ENCODE peak calls at places on chromosomes 2 and 18, in six cellular contexts. U is HepG2, G is OCI-LY7, P is IMR-90, M is HCT116, F is H9. V is an unnamed sample.

GRCh38 chr2:12816379-12817306 is 99.9 kb downstream of the TRIB2 start:
- DNase-seq in P (peak; percentile 87), M (peak; percentile 71), U (no peak), G (no peak), F (no peak), V (peak; percentile 87)

GRCh38 chr2:64137567-64137966 is 6.7 kb downstream of the PELI1 start:
- DNase-seq in U (no peak), F (no peak), M (no peak), G (no peak), P (peak; percentile 26), V (peak; percentile 32)

GRCh38 chr2:214591359-214591758 is 180.5 kb downstream of the VWC2L start:
- DNase-seq in F (no peak), G (no peak), U (peak; percentile 7), M (no peak), P (peak; percentile 12), V (no peak)

GRCh38 chr2:12705230-12705629 is 11.5 kb upstream of the TRIB2 start:
- DNase-seq in M (no peak), F (no peak), P (no peak), G (no peak), U (no peak), V (peak; percentile 51)

GRCh38 chr2:138829326-138829725 is 49.1 kb upstream of the NXPH2 start:
- DNase-seq in F (peak; percentile 66), G (peak; percentile 37), U (peak; percentile 64), P (peak; percentile 4), M (peak; percentile 41), V (peak; percentile 10)

GRCh38 chr2:30283931-30284565 is 52.7 kb downstream of the LBH start:
- DNase-seq in U (no peak), M (no peak), P (no peak), G (no peak), F (no peak), V (no peak)

GRCh38 chr2:26299488-26300092 is 46.4 kb upstream of the SELENOI start:
- DNase-seq in U (peak; percentile 23), G (no peak), F (no peak), P (peak; percentile 68), M (no peak), V (peak; percentile 67)

GRCh38 chr2:206869824-206870495 is 69.4 kb upstream of the CPO start:
- DNase-seq in F (no peak), U (no peak), P (no peak), G (no peak), M (no peak), V (no peak)

GRCh38 chr2:107808986-107809385 is 17.7 kb upstream of the RGPD4 start:
- DNase-seq in G (no peak), U (no peak), F (no peak), P (no peak), M (no peak), V (peak; percentile 0)

GRCh38 chr18:45894818-45895217 is 69.3 kb downstream of the SIGLEC15 start:
- DNase-seq in M (no peak), P (no peak), G (no peak), U (no peak), F (no peak), V (no peak)

GRCh38 chr18:76505611-76506010 is 10.6 kb upstream of the ZNF516 start:
- DNase-seq in G (no peak), M (no peak), U (no peak), F (no peak), P (no peak), V (peak; percentile 61)

GRCh38 chr2:28532399-28532798 is 36.5 kb downstream of the PLB1 start:
- DNase-seq in F (no peak), M (no peak), P (no peak), G (no peak), U (no peak), V (no peak)

GRCh38 chr18:61892683-61893303 is at the start of gene RNF152:
- DNase-seq in F (peak; percentile 70), U (no peak), M (no peak), G (no peak), P (peak; percentile 25), V (peak; percentile 29)

GRCh38 chr2:234031207-234031606 is 19.3 kb upstream of the SPP2 start:
- DNase-seq in F (no peak), U (no peak), P (peak; percentile 12), G (no peak), M (no peak), V (peak; percentile 23)

GRCh38 chr2:150095361-150095760 is 392.1 kb downstream of the RND3 start:
- DNase-seq in M (no peak), G (no peak), F (no peak), U (no peak), P (no peak), V (no peak)

GRCh38 chr2:64214281-64215115 is 70.3 kb upstream of the PELI1 start:
- DNase-seq in U (no peak), F (no peak), G (peak; percentile 94), P (no peak), M (no peak), V (no peak)

GRCh38 chr2:85951351-85952067 is 62.7 kb upstream of the ST3GAL5 start:
- DNase-seq in P (no peak), G (no peak), M (no peak), F (no peak), U (peak; percentile 61), V (no peak)

GRCh38 chr2:180364719-180365118 is 357.6 kb upstream of the CWC22 start:
- DNase-seq in F (no peak), M (no peak), U (no peak), P (no peak), G (no peak), V (no peak)

GRCh38 chr18:75439356-75439755 is 11.9 kb upstream of the SMIM21 start:
- DNase-seq in F (no peak), U (no peak), M (no peak), P (no peak), G (no peak), V (no peak)

GRCh38 chr2:54482725-54483124 is 26.6 kb downstream of the SPTBN1 start:
- DNase-seq in G (no peak), U (peak; percentile 59), M (peak; percentile 64), P (peak; percentile 90), F (no peak), V (peak; percentile 94)

GRCh38 chr2:170601489-170601888 is 113.6 kb upstream of the SP5 start:
- DNase-seq in U (no peak), P (no peak), M (no peak), F (no peak), G (no peak), V (no peak)

DNA sequence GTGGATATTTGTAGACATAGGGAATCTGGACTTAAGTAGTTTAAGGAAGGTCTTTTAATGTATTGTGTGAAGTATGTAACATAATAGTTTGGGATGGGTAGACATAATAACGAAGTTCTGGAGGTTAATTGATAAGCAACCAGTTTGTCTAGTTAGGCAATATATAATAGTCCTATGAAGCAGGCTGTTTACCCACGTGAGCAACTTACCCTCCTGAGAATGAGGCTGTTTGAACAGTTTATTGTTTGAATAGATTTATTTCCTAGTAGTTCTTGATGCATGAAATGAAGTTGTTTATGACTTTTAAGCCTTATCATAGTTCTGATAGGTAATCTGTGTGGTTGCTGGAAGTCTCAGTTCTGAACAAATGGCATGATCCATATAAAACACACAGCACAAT is 361.5 kb downstream of the GALNT13 start:
- DNase-seq in F (no peak), G (no peak), M (no peak), P (no peak), U (no peak), V (no peak)
- H3K4me2 ChIP-seq in F (no peak overlapping the region), G (no peak overlapping the region), M (no peak overlapping the region), P (no peak overlapping the region), U (no peak overlapping the region), V (no peak overlapping the region)

GRCh38 chr2:222732774-222733173 is 61.3 kb downstream of the MOGAT1 start:
- DNase-seq in M (no peak), F (no peak), U (no peak), P (no peak), G (no peak), V (no peak)

GRCh38 chr2:222734690-222735014 is 63.2 kb downstream of the MOGAT1 start:
- DNase-seq in F (no peak), U (peak; percentile 49), G (peak; percentile 29), M (no peak), P (no peak), V (no peak)

GRCh38 chr2:222733470-222733845 is 62.0 kb downstream of the MOGAT1 start:
- DNase-seq in U (peak; percentile 83), G (no peak), F (no peak), M (no peak), P (no peak), V (no peak)

GRCh38 chr2:222736301-222736700 is 64.8 kb downstream of the MOGAT1 start:
- DNase-seq in P (peak; percentile 67), M (no peak), U (no peak), G (no peak), F (no peak), V (peak; percentile 66)

DNA sequence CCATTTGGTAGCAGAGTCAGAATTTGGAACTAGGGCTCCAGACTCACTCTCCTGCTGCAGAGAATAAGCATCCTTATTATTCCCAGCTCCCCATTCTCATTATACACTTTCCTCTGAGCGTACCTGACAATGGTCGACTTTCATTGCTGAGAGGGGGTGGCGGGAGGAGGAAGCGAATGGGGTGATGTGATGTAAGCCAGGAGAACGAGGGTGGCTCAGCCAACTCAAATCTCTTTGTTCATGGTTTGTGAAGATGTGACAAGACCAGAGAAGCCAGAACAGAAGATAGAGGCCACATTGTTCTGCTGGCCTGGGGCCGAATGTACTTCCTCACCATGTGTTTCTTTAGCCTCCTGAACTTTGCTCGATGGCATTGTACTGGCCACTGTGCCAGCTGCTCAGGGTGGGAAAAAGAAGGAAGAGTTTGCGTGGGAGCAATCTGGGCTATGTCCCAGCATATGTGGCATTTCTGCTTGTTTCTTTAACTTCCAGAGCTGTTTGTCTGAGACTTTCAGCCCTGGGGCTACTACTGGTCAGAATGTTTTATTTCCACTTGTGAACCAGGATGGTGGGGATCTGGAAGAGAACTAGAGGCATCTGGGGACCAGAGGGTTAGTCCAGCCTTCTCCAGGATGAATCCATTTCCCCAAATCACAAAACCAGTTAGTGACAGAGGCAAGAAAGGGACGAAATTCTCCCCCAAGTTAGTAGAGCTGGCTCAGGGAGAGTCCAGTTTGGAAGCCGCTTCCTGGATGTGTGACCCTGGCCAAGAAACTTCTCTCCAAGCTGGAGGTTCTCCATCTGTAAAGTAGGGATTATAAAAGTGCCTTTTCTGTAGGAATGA is 62.6 kb downstream of the MOGAT1 start:
- DNase-seq in U (peak; percentile 98), P (no peak), G (no peak), M (no peak), F (no peak), V (no peak)
- H3K4me2 ChIP-seq in U (peak overlapping the region; percentile 64), P (no peak overlapping the region), G (peak overlapping the region; percentile 10), M (no peak overlapping the region), F (no peak overlapping the region), V (peak overlapping the region; percentile 36)

GRCh38 chr2:168530980-168531379 is 74.9 kb downstream of the CERS6 start:
- DNase-seq in G (no peak), F (no peak), M (no peak), U (no peak), P (peak; percentile 50), V (peak; percentile 32)
- H3K4me2 ChIP-seq in G (peak overlapping the region; percentile 5), F (no peak overlapping the region), M (no peak overlapping the region), U (no peak overlapping the region), P (no peak overlapping the region), V (peak overlapping the region; percentile 18)

GRCh38 chr2:98892871-98893270 is 43.2 kb downstream of the CRACDL start:
- DNase-seq in F (no peak), P (no peak), U (no peak), M (no peak), G (no peak), V (no peak)

GRCh38 chr2:98895221-98895620 is 40.8 kb downstream of the CRACDL start:
- DNase-seq in G (no peak), P (no peak), U (no peak), M (no peak), F (no peak), V (no peak)

GRCh38 chr2:98893871-98894270 is 42.2 kb downstream of the CRACDL start:
- DNase-seq in U (no peak), M (no peak), F (peak; percentile 22), G (no peak), P (no peak), V (no peak)

GRCh38 chr2:98894331-98895000 is 41.6 kb downstream of the CRACDL start:
- DNase-seq in G (no peak), P (no peak), F (no peak), M (no peak), U (no peak), V (no peak)

GRCh38 chr2:98891591-98891990 is 44.4 kb downstream of the CRACDL start:
- DNase-seq in P (no peak), F (no peak), G (no peak), U (no peak), M (no peak), V (no peak)
- H3K4me2 ChIP-seq in P (no peak overlapping the region), F (no peak overlapping the region), G (no peak overlapping the region), U (no peak overlapping the region), M (no peak overlapping the region), V (no peak overlapping the region)

V was measured in fibroblast of lung.